ENCODE peak calls at places on chromosomes 7 and 10, in eight cellular contexts. W is IMR-90; K is CD8-positive, alpha-beta memory T cell; Z is psoas muscle; E is cardiac muscle cell; M is tibial artery; X is CD8-positive, alpha-beta T cell; I is keratinocyte. R is an unnamed sample.

GRCh38 chr7:34298492-34298891 is 359.5 kb upstream of the NPSR1 start:
- DNase-seq in E (no peak), W (no peak), Z (no peak), M (no peak), I (no peak), X (no peak), K (no peak), R (no peak)

GRCh38 chr7:44461387-44461786 is 29.1 kb downstream of the NUDCD3 start:
- DNase-seq in K (peak; percentile 20), E (no peak), W (peak; percentile 79), I (no peak), X (no peak), Z (no peak), M (no peak), R (no peak)

GRCh38 chr10:24477925-24478324 is 245.8 kb downstream of the ARHGAP21 start:
- DNase-seq in I (no peak), M (no peak), K (no peak), Z (no peak), E (no peak), W (no peak), X (no peak), R (no peak)

GRCh38 chr7:6266699-6267098 is 5.7 kb downstream of the CYTH3 start:
- DNase-seq in Z (no peak), X (no peak), E (no peak), I (no peak), K (no peak), W (no peak), M (no peak), R (no peak)

GRCh38 chr10:58189269-58189668 is 78.4 kb downstream of the IPMK start:
- DNase-seq in I (no peak), X (no peak), E (peak; percentile 18), Z (no peak), W (peak; percentile 76), K (no peak), M (peak; percentile 29), R (no peak)

GRCh38 chr7:1055084-1055450 is 10.7 kb downstream of the GPR146 start:
- DNase-seq in I (no peak), W (peak; percentile 26), K (peak; percentile 52), E (no peak), M (peak; percentile 65), X (peak; percentile 44), Z (peak; percentile 68), R (no peak)

GRCh38 chr10:102384606-102385429 is 10.7 kb upstream of the NFKB2 start:
- DNase-seq in W (peak; percentile 40), X (no peak), K (no peak), Z (peak; percentile 31), M (peak; percentile 61), I (no peak), E (peak; percentile 49), R (no peak)

GRCh38 chr7:128041203-128041602 is 10.0 kb upstream of the LRRC4 start:
- DNase-seq in I (no peak), K (no peak), E (no peak), Z (no peak), X (no peak), M (no peak), W (peak; percentile 76), R (no peak)

GRCh38 chr7:109793-110556 is 82.4 kb upstream of the FAM20C start:
- DNase-seq in W (no peak), I (no peak), X (no peak), M (no peak), E (no peak), K (no peak), Z (no peak), R (no peak)

GRCh38 chr7:38903057-38903456 is 5.9 kb downstream of the VPS41 start:
- DNase-seq in Z (no peak), K (no peak), M (no peak), X (no peak), I (no peak), W (no peak), E (no peak), R (no peak)

GRCh38 chr7:138027100-138027499 is 25.2 kb upstream of the CREB3L2 start:
- DNase-seq in W (no peak), M (no peak), I (no peak), E (no peak), Z (no peak), X (no peak), K (no peak), R (peak; percentile 32)

GRCh38 chr7:101442426-101443070 is 79.9 kb downstream of the COL26A1 start:
- DNase-seq in Z (no peak), X (no peak), I (no peak), W (no peak), K (no peak), M (no peak), E (no peak), R (no peak)

GRCh38 chr7:70614237-70614984 is 517.5 kb upstream of the GALNT17 start:
- DNase-seq in E (peak; percentile 75), I (no peak), X (no peak), W (peak; percentile 30), Z (peak; percentile 80), K (no peak), M (peak; percentile 76), R (no peak)

GRCh38 chr7:64870656-64871055 is 32.4 kb upstream of the ZNF273 start:
- DNase-seq in X (no peak), W (no peak), E (no peak), I (no peak), Z (no peak), K (no peak), M (no peak), R (no peak)

GRCh38 chr10:99520804-99521473 is 11.8 kb upstream of the NKX2-3 start:
- DNase-seq in M (no peak), I (no peak), W (no peak), Z (no peak), E (no peak), K (no peak), X (no peak), R (no peak)

GRCh38 chr7:77933394-77933793 is 134.8 kb downstream of the PHTF2 start:
- DNase-seq in K (no peak), E (no peak), Z (no peak), M (no peak), I (peak; percentile 23), W (peak; percentile 60), X (no peak), R (peak; percentile 23)

GRCh38 chr7:28698744-28699291 is 259.3 kb downstream of the TRIL start:
- DNase-seq in X (no peak), W (no peak), E (no peak), Z (no peak), I (no peak), M (no peak), K (no peak), R (peak; percentile 78)

GRCh38 chr7:24659505-24659904 is 86.3 kb downstream of the PALS2 start:
- DNase-seq in X (no peak), M (no peak), I (no peak), E (no peak), Z (no peak), K (no peak), W (no peak), R (no peak)

GRCh38 chr10:122249991-122250750 is 20.9 kb upstream of the BTBD16 start:
- DNase-seq in K (no peak), E (no peak), X (no peak), Z (no peak), W (no peak), M (no peak), I (no peak), R (no peak)

GRCh38 chr10:86958109-86958830 is at the start of gene SNCG:
- DNase-seq in I (no peak), W (no peak), K (no peak), M (peak; percentile 43), Z (no peak), X (no peak), E (no peak), R (no peak)

GRCh38 chr10:70135684-70136083 is 3.1 kb upstream of the AIFM2 start:
- DNase-seq in E (no peak), X (no peak), M (no peak), K (no peak), I (no peak), Z (peak; percentile 41), W (no peak), R (peak; percentile 4)

GRCh38 chr7:50213622-50214017 is 90.9 kb upstream of the IKZF1 start:
- DNase-seq in K (no peak), I (no peak), W (no peak), Z (no peak), X (no peak), E (no peak), M (no peak), R (no peak)
- H3K4me1 ChIP-seq in K (peaks cover 63% of the 10 kb centered on the region), I (no peaks in the 10 kb centered on the region), W (no peaks in the 10 kb centered on the region), Z (no peaks in the 10 kb centered on the region), X (peaks cover 92% of the 10 kb centered on the region), E (no peaks in the 10 kb centered on the region), M (no peaks in the 10 kb centered on the region), R (no peaks in the 10 kb centered on the region)

GRCh38 chr10:46282460-46283216 is 4.2 kb upstream of the ANTXRL start:
- DNase-seq in W (peak; percentile 62), E (peak; percentile 86), K (peak; percentile 68), Z (peak; percentile 83), I (peak; percentile 11), M (peak; percentile 84), X (peak; percentile 55), R (peak; percentile 57)
- H3K27me3 ChIP-seq in W (peaks cover 6% of the 10 kb centered on the region), E (peaks cover 28% of the 10 kb centered on the region), K (peaks cover 4% of the 10 kb centered on the region), Z (no peaks in the 10 kb centered on the region), I (peaks cover 22% of the 10 kb centered on the region), M (no peaks in the 10 kb centered on the region), X (no peaks in the 10 kb centered on the region), R (no peaks in the 10 kb centered on the region)

GRCh38 chr10:98208925-98209324 is 59.1 kb downstream of the LOXL4 start:
- DNase-seq in M (no peak), I (no peak), X (no peak), E (no peak), K (no peak), Z (no peak), W (peak; percentile 11), R (no peak)

GRCh38 chr10:98205351-98205750 is 62.6 kb downstream of the LOXL4 start:
- DNase-seq in Z (no peak), W (no peak), K (no peak), E (no peak), I (no peak), M (no peak), X (no peak), R (no peak)

GRCh38 chr10:98213740-98214139 is 54.3 kb downstream of the LOXL4 start:
- DNase-seq in Z (no peak), K (no peak), X (no peak), W (no peak), E (no peak), M (no peak), I (no peak), R (no peak)

GRCh38 chr10:98212204-98212603 is 55.8 kb downstream of the LOXL4 start:
- DNase-seq in W (no peak), M (no peak), E (no peak), I (no peak), Z (no peak), X (no peak), K (no peak), R (no peak)

GRCh38 chr10:98209441-98209840 is 58.6 kb downstream of the LOXL4 start:
- DNase-seq in W (no peak), Z (no peak), X (no peak), E (no peak), I (no peak), K (no peak), M (no peak), R (no peak)
- H3K36me3 ChIP-seq in W (peaks cover 8% of the 10 kb centered on the region), Z (peaks cover 16% of the 10 kb centered on the region), X (peaks cover 7% of the 10 kb centered on the region), E (peaks cover 18% of the 10 kb centered on the region), I (peaks cover 1% of the 10 kb centered on the region), K (no peaks in the 10 kb centered on the region), M (peaks cover 19% of the 10 kb centered on the region), R (no peaks in the 10 kb centered on the region)

DNA sequence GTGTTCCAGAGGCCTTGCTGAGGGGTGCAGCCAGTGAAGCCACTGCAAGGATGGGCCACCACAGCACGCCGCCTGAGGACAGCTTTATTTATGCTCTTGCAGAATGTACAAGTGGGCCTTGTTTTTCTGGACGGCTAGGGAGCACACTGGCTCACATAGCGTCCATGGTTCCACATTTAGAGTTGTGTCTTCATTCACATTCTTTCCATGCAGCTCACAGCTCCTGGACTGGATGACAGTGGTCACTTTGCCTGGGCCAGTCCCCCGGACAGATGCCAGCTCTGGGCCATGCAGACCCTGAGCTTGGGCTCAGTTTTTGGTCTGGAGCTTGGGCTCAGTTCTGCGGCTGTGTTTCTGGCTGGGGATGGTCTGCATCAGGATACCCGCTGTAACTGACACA is 2.6 kb upstream of the C10orf71 start:
- DNase-seq in X (no peak), W (no peak), Z (peak; percentile 40), I (no peak), E (no peak), K (no peak), M (no peak), R (no peak)
- H3K4me1 ChIP-seq in X (no peaks in the 10 kb centered on the region), W (peaks cover 2% of the 10 kb centered on the region), Z (peaks cover 47% of the 10 kb centered on the region), I (no peaks in the 10 kb centered on the region), E (peaks cover 50% of the 10 kb centered on the region), K (no peaks in the 10 kb centered on the region), M (no peaks in the 10 kb centered on the region), R (no peaks in the 10 kb centered on the region)

R was measured in HAP-1.